ENCODE peak calls at places on chromosomes 1 and 21, in nine cellular contexts. B, Y, J, Z, F, M, E, N and D are unnamed samples. For H3K36me3 and H3K4me1, the result is how much of the 10 kb centered on the place peaks cover.

GRCh38 chr1:27428316-27429028 is 36.0 kb downstream of the GPR3 start:
- DNase-seq in B (no peak), Y (peak), J (peak), Z (no peak), F (no peak), M (no peak), E (no peak), N (no peak), D (peak)

GRCh38 chr21:25186278-25186677 is 421.0 kb downstream of the MRPL39 start:
- DNase-seq in B (no peak), Y (no peak), J (no peak), Z (no peak), F (no peak), M (no peak), E (no peak), N (no peak), D (no peak)

GRCh38 chr1:29412591-29412990 is 176.3 kb downstream of the PTPRU start:
- DNase-seq in B (no peak), Y (no peak), J (peak), Z (no peak), F (no peak), M (no peak), E (no peak), N (no peak), D (no peak)

GRCh38 chr1:55441474-55441873 is 226.3 kb upstream of the USP24 start:
- DNase-seq in B (no peak), Y (no peak), J (no peak), Z (no peak), F (no peak), M (no peak), E (no peak), N (no peak), D (no peak)

GRCh38 chr1:242673652-242674051 is 149.2 kb upstream of the PLD5 start:
- DNase-seq in B (no peak), Y (no peak), J (no peak), Z (no peak), F (no peak), M (no peak), E (no peak), N (no peak), D (no peak)

GRCh38 chr1:114956570-114956969 is 73.1 kb upstream of the TSHB start:
- DNase-seq in B (no peak), Y (peak), J (peak), Z (no peak), F (no peak), M (no peak), E (no peak), N (no peak), D (no peak)

GRCh38 chr21:27498025-27498424 is 531.1 kb upstream of the ADAMTS5 start:
- DNase-seq in B (no peak), Y (no peak), J (no peak), Z (no peak), F (no peak), M (no peak), E (no peak), N (no peak), D (no peak)

GRCh38 chr1:226990133-226990716 is 50.1 kb downstream of the COQ8A start:
- DNase-seq in B (no peak), Y (peak), J (no peak), Z (peak), F (peak), M (no peak), E (no peak), N (no peak), D (no peak)

GRCh38 chr1:6360517-6360916 is 33.0 kb downstream of the ACOT7 start:
- DNase-seq in B (no peak), Y (no peak), J (no peak), Z (no peak), F (peak), M (no peak), E (no peak), N (no peak), D (no peak)

GRCh38 chr1:86970938-86971337 is 56.5 kb downstream of the HS2ST1 start:
- DNase-seq in B (no peak), Y (no peak), J (no peak), Z (no peak), F (no peak), M (no peak), E (no peak), N (no peak), D (no peak)

GRCh38 chr1:86965827-86966182 is 51.4 kb downstream of the HS2ST1 start:
- DNase-seq in B (no peak), Y (no peak), J (no peak), Z (no peak), F (no peak), M (no peak), E (no peak), N (no peak), D (no peak)

GRCh38 chr1:86965012-86965826 is 50.8 kb downstream of the HS2ST1 start:
- DNase-seq in B (no peak), Y (peak), J (peak), Z (no peak), F (no peak), M (peak), E (no peak), N (peak), D (no peak)
- TF ChIP-seq CTCF in B (peak), Y (peak), J (peak), Z (peak), F (peak), M (peak), E (peak), N (peak), D (peak)

GRCh38 chr21:36288651-36289243 is 31.2 kb upstream of the MORC3 start:
- DNase-seq in B (no peak), Y (no peak), J (no peak), Z (no peak), F (no peak), M (no peak), E (no peak), N (no peak), D (no peak)
- H3K36me3 ChIP-seq in B (half or more), Y (under half), J (under half), Z (under half), F (under half), M (under half), E (under half), N (under half), D (under half)

DNA sequence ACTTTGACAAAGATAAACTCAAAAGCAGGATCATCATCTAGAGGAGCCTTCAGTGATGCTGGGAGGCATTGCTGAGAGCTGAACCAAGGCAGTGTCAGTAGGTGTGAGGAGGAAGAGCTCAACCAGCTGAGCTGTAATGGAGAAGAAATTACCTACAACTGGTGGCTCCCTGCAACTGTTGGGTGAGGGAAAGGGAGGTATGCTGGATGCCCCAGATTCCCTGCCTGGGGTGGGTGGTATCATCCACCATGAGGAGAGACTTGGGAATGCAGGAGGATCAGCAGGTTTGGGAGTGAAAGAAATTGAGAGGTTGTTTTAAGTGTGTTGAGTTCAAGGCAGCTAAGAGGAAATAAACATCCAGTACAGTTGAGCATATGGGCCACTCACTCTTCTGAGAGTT is 199.8 kb downstream of the DNM3 start:
- DNase-seq in B (no peak), Y (no peak), J (peak), Z (no peak), F (no peak), M (no peak), E (no peak), N (no peak), D (no peak)
- H3K4me1 ChIP-seq in B (under half), Y (under half), J (under half), Z (under half), F (under half), M (under half), E (under half), N (under half), D (under half)

GRCh38 chr1:157577420-157577819 is 20.5 kb downstream of the FCRL4 start:
- DNase-seq in B (no peak), Y (no peak), J (no peak), Z (no peak), F (no peak), M (no peak), E (no peak), N (no peak), D (no peak)

GRCh38 chr1:157580179-157580827 is 17.6 kb downstream of the FCRL4 start:
- DNase-seq in B (no peak), Y (peak), J (peak), Z (no peak), F (peak), M (peak), E (no peak), N (peak), D (no peak)

GRCh38 chr1:157584503-157584902 is 13.4 kb downstream of the FCRL4 start:
- DNase-seq in B (no peak), Y (no peak), J (no peak), Z (no peak), F (no peak), M (no peak), E (no peak), N (no peak), D (no peak)

GRCh38 chr1:157575744-157576143 is 22.1 kb downstream of the FCRL4 start:
- DNase-seq in B (no peak), Y (no peak), J (no peak), Z (no peak), F (no peak), M (no peak), E (no peak), N (no peak), D (no peak)

DNA sequence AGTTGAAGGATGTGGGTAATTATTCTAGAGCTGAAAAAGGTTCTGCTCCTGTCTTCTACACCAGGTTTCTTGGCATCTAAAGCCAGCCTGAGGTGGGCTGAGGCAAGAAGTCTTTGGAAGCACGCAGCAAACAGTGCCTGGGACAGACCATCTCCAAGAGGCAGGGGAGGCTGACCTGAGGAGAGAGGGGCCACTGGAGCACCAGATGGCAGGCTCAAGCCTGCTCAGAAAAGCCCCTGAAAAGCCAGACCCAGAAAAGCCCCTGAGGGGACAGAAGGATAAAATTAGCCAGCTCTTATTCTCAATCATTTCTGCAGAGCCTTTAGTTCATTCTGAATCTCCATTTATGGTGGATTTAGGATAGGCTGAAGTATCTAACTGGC is 17.1 kb downstream of the FCRL4 start:
- DNase-seq in B (no peak), Y (no peak), J (no peak), Z (no peak), F (no peak), M (no peak), E (no peak), N (no peak), D (no peak)
- TF ChIP-seq CTCF in B (no peak), Y (no peak), J (no peak), Z (no peak), F (no peak), M (no peak), E (no peak), N (no peak), D (no peak)

GRCh38 chr1:203713125-203713524 is 51.9 kb upstream of the LAX1 start:
- DNase-seq in B (no peak), Y (no peak), J (no peak), Z (no peak), F (no peak), M (no peak), E (no peak), N (no peak), D (no peak)
- H3K36me3 ChIP-seq in B (half or more), Y (under half), J (half or more), Z (under half), F (under half), M (under half), E (half or more), N (under half), D (half or more)